ENCODE peak calls at places on chromosomes 12 and 14, in four cellular contexts. One of them, this sample, is unnamed.

GRCh38 chr12:80041691-80042090 is 57.6 kb upstream of the OTOGL start:
- DNase-seq in stimulated activated CD4-positive, alpha-beta T cell treated with anti-CD3 and anti-CD28 coated beads, Interleukin-4, amount 100 ng/mL, for 1 hour: no peak
- DNase-seq in GOT3: no peak
- DNase-seq in activated CD4-positive, alpha-beta T cell treated with anti-CD3 and anti-CD28 coated beads for 4 hours: no peak
- DNase-seq in this sample: no peak

GRCh38 chr12:60106207-60106606 is 510.4 kb downstream of the SLC16A7 start:
- DNase-seq in stimulated activated CD4-positive, alpha-beta T cell treated with anti-CD3 and anti-CD28 coated beads, Interleukin-4, amount 100 ng/mL, for 1 hour: no peak
- DNase-seq in GOT3: no peak
- DNase-seq in activated CD4-positive, alpha-beta T cell treated with anti-CD3 and anti-CD28 coated beads for 4 hours: no peak
- DNase-seq in this sample: no peak

GRCh38 chr14:61033851-61034250 is 52.8 kb downstream of the SLC38A6 start:
- DNase-seq in activated CD4-positive, alpha-beta T cell treated with anti-CD3 and anti-CD28 coated beads for 4 hours: no peak
- DNase-seq in GOT3: no peak
- DNase-seq in stimulated activated CD4-positive, alpha-beta T cell treated with anti-CD3 and anti-CD28 coated beads, Interleukin-4, amount 100 ng/mL, for 1 hour: no peak
- DNase-seq in this sample: no peak

GRCh38 chr14:95207475-95208253 is 50.3 kb upstream of the DICER1 start:
- DNase-seq in GOT3: no peak
- DNase-seq in stimulated activated CD4-positive, alpha-beta T cell treated with anti-CD3 and anti-CD28 coated beads, Interleukin-4, amount 100 ng/mL, for 1 hour: no peak
- DNase-seq in activated CD4-positive, alpha-beta T cell treated with anti-CD3 and anti-CD28 coated beads for 4 hours: no peak
- DNase-seq in this sample: no peak

GRCh38 chr14:64856528-64857445 is 22.9 kb downstream of the SPTB start:
- DNase-seq in stimulated activated CD4-positive, alpha-beta T cell treated with anti-CD3 and anti-CD28 coated beads, Interleukin-4, amount 100 ng/mL, for 1 hour: no peak
- DNase-seq in activated CD4-positive, alpha-beta T cell treated with anti-CD3 and anti-CD28 coated beads for 4 hours: no peak
- DNase-seq in GOT3: no peak
- DNase-seq in this sample: no peak

GRCh38 chr12:119802472-119802871 is 74.6 kb downstream of the CIT start:
- DNase-seq in GOT3: no peak
- DNase-seq in stimulated activated CD4-positive, alpha-beta T cell treated with anti-CD3 and anti-CD28 coated beads, Interleukin-4, amount 100 ng/mL, for 1 hour: no peak
- DNase-seq in activated CD4-positive, alpha-beta T cell treated with anti-CD3 and anti-CD28 coated beads for 4 hours: no peak
- DNase-seq in this sample: no peak

GRCh38 chr12:106629797-106630669 is 47.2 kb downstream of the RFX4 start:
- DNase-seq in activated CD4-positive, alpha-beta T cell treated with anti-CD3 and anti-CD28 coated beads for 4 hours: no peak
- DNase-seq in stimulated activated CD4-positive, alpha-beta T cell treated with anti-CD3 and anti-CD28 coated beads, Interleukin-4, amount 100 ng/mL, for 1 hour: no peak
- DNase-seq in GOT3: no peak
- DNase-seq in this sample: no peak

GRCh38 chr14:60092516-60092915 is 793 bp downstream of the PCNX4 start:
- DNase-seq in GOT3: no peak
- DNase-seq in activated CD4-positive, alpha-beta T cell treated with anti-CD3 and anti-CD28 coated beads for 4 hours: no peak
- DNase-seq in stimulated activated CD4-positive, alpha-beta T cell treated with anti-CD3 and anti-CD28 coated beads, Interleukin-4, amount 100 ng/mL, for 1 hour: peak
- DNase-seq in this sample: no peak

GRCh38 chr12:92128612-92129011 is 17.0 kb downstream of the BTG1 start:
- DNase-seq in GOT3: no peak
- DNase-seq in activated CD4-positive, alpha-beta T cell treated with anti-CD3 and anti-CD28 coated beads for 4 hours: no peak
- DNase-seq in stimulated activated CD4-positive, alpha-beta T cell treated with anti-CD3 and anti-CD28 coated beads, Interleukin-4, amount 100 ng/mL, for 1 hour: no peak
- DNase-seq in this sample: no peak

GRCh38 chr12:93567174-93567573 is 5.3 kb upstream of the SOCS2 start:
- DNase-seq in activated CD4-positive, alpha-beta T cell treated with anti-CD3 and anti-CD28 coated beads for 4 hours: no peak
- DNase-seq in stimulated activated CD4-positive, alpha-beta T cell treated with anti-CD3 and anti-CD28 coated beads, Interleukin-4, amount 100 ng/mL, for 1 hour: no peak
- DNase-seq in GOT3: no peak
- DNase-seq in this sample: no peak

GRCh38 chr14:64407329-64407728 is 19.2 kb downstream of the MTHFD1 start:
- DNase-seq in GOT3: no peak
- DNase-seq in stimulated activated CD4-positive, alpha-beta T cell treated with anti-CD3 and anti-CD28 coated beads, Interleukin-4, amount 100 ng/mL, for 1 hour: no peak
- DNase-seq in activated CD4-positive, alpha-beta T cell treated with anti-CD3 and anti-CD28 coated beads for 4 hours: no peak
- DNase-seq in this sample: no peak

GRCh38 chr14:104690861-104691455 is 1.5 kb downstream of the INF2 start:
- DNase-seq in activated CD4-positive, alpha-beta T cell treated with anti-CD3 and anti-CD28 coated beads for 4 hours: no peak
- DNase-seq in GOT3: no peak
- DNase-seq in stimulated activated CD4-positive, alpha-beta T cell treated with anti-CD3 and anti-CD28 coated beads, Interleukin-4, amount 100 ng/mL, for 1 hour: no peak
- DNase-seq in this sample: no peak

GRCh38 chr12:64890873-64891468 is 66.5 kb downstream of the TBC1D30 start:
- DNase-seq in activated CD4-positive, alpha-beta T cell treated with anti-CD3 and anti-CD28 coated beads for 4 hours: peak
- DNase-seq in GOT3: no peak
- DNase-seq in stimulated activated CD4-positive, alpha-beta T cell treated with anti-CD3 and anti-CD28 coated beads, Interleukin-4, amount 100 ng/mL, for 1 hour: no peak
- DNase-seq in this sample: no peak

GRCh38 chr12:124864326-124864752 is 675 bp upstream of the SCARB1 start:
- DNase-seq in stimulated activated CD4-positive, alpha-beta T cell treated with anti-CD3 and anti-CD28 coated beads, Interleukin-4, amount 100 ng/mL, for 1 hour: no peak
- DNase-seq in GOT3: no peak
- DNase-seq in activated CD4-positive, alpha-beta T cell treated with anti-CD3 and anti-CD28 coated beads for 4 hours: no peak
- DNase-seq in this sample: no peak

GRCh38 chr14:89245802-89246201 is 171.2 kb downstream of the FOXN3 start:
- DNase-seq in stimulated activated CD4-positive, alpha-beta T cell treated with anti-CD3 and anti-CD28 coated beads, Interleukin-4, amount 100 ng/mL, for 1 hour: no peak
- DNase-seq in activated CD4-positive, alpha-beta T cell treated with anti-CD3 and anti-CD28 coated beads for 4 hours: no peak
- DNase-seq in GOT3: no peak
- DNase-seq in this sample: peak

GRCh38 chr12:32947203-32947795 is 50.7 kb upstream of the PKP2 start:
- DNase-seq in stimulated activated CD4-positive, alpha-beta T cell treated with anti-CD3 and anti-CD28 coated beads, Interleukin-4, amount 100 ng/mL, for 1 hour: no peak
- DNase-seq in GOT3: no peak
- DNase-seq in activated CD4-positive, alpha-beta T cell treated with anti-CD3 and anti-CD28 coated beads for 4 hours: no peak
- DNase-seq in this sample: no peak

GRCh38 chr14:99774526-99775307 is 18.5 kb upstream of the EML1 start:
- DNase-seq in GOT3: no peak
- DNase-seq in stimulated activated CD4-positive, alpha-beta T cell treated with anti-CD3 and anti-CD28 coated beads, Interleukin-4, amount 100 ng/mL, for 1 hour: no peak
- DNase-seq in activated CD4-positive, alpha-beta T cell treated with anti-CD3 and anti-CD28 coated beads for 4 hours: no peak
- DNase-seq in this sample: no peak

GRCh38 chr12:18457362-18457761 is 196.0 kb downstream of the PIK3C2G start:
- DNase-seq in GOT3: no peak
- DNase-seq in activated CD4-positive, alpha-beta T cell treated with anti-CD3 and anti-CD28 coated beads for 4 hours: no peak
- DNase-seq in stimulated activated CD4-positive, alpha-beta T cell treated with anti-CD3 and anti-CD28 coated beads, Interleukin-4, amount 100 ng/mL, for 1 hour: no peak
- DNase-seq in this sample: no peak

GRCh38 chr14:96362071-96362964 is 823 bp downstream of the ATG2B start:
- DNase-seq in activated CD4-positive, alpha-beta T cell treated with anti-CD3 and anti-CD28 coated beads for 4 hours: peak
- DNase-seq in stimulated activated CD4-positive, alpha-beta T cell treated with anti-CD3 and anti-CD28 coated beads, Interleukin-4, amount 100 ng/mL, for 1 hour: peak
- DNase-seq in GOT3: no peak
- DNase-seq in this sample: peak

GRCh38 chr14:76784881-76785280 is 23.6 kb downstream of the VASH1 start:
- DNase-seq in activated CD4-positive, alpha-beta T cell treated with anti-CD3 and anti-CD28 coated beads for 4 hours: peak
- DNase-seq in stimulated activated CD4-positive, alpha-beta T cell treated with anti-CD3 and anti-CD28 coated beads, Interleukin-4, amount 100 ng/mL, for 1 hour: peak
- DNase-seq in GOT3: peak
- DNase-seq in this sample: peak

GRCh38 chr14:104975481-104976197 is 2.5 kb downstream of the AHNAK2 start:
- DNase-seq in activated CD4-positive, alpha-beta T cell treated with anti-CD3 and anti-CD28 coated beads for 4 hours: no peak
- DNase-seq in stimulated activated CD4-positive, alpha-beta T cell treated with anti-CD3 and anti-CD28 coated beads, Interleukin-4, amount 100 ng/mL, for 1 hour: no peak
- DNase-seq in GOT3: no peak
- DNase-seq in this sample: no peak

GRCh38 chr14:35821546-35822411 is 4.4 kb upstream of the BRMS1L start:
- DNase-seq in activated CD4-positive, alpha-beta T cell treated with anti-CD3 and anti-CD28 coated beads for 4 hours: peak
- DNase-seq in stimulated activated CD4-positive, alpha-beta T cell treated with anti-CD3 and anti-CD28 coated beads, Interleukin-4, amount 100 ng/mL, for 1 hour: no peak
- DNase-seq in GOT3: no peak
- DNase-seq in this sample: no peak

GRCh38 chr14:40616579-40616978 is 990.1 kb upstream of the LRFN5 start:
- DNase-seq in GOT3: no peak
- DNase-seq in stimulated activated CD4-positive, alpha-beta T cell treated with anti-CD3 and anti-CD28 coated beads, Interleukin-4, amount 100 ng/mL, for 1 hour: no peak
- DNase-seq in activated CD4-positive, alpha-beta T cell treated with anti-CD3 and anti-CD28 coated beads for 4 hours: no peak
- DNase-seq in this sample: no peak

GRCh38 chr14:23071244-23071974 is 14.1 kb upstream of the CDH24 start:
- DNase-seq in stimulated activated CD4-positive, alpha-beta T cell treated with anti-CD3 and anti-CD28 coated beads, Interleukin-4, amount 100 ng/mL, for 1 hour: peak
- DNase-seq in activated CD4-positive, alpha-beta T cell treated with anti-CD3 and anti-CD28 coated beads for 4 hours: peak
- DNase-seq in GOT3: no peak
- DNase-seq in this sample: peak

GRCh38 chr14:104144911-104145825 is 6.8 kb downstream of the KIF26A start:
- DNase-seq in activated CD4-positive, alpha-beta T cell treated with anti-CD3 and anti-CD28 coated beads for 4 hours: no peak
- DNase-seq in stimulated activated CD4-positive, alpha-beta T cell treated with anti-CD3 and anti-CD28 coated beads, Interleukin-4, amount 100 ng/mL, for 1 hour: no peak
- DNase-seq in GOT3: no peak
- DNase-seq in this sample: no peak

GRCh38 chr12:108691995-108692808 is 39.1 kb downstream of the CORO1C start:
- DNase-seq in activated CD4-positive, alpha-beta T cell treated with anti-CD3 and anti-CD28 coated beads for 4 hours: no peak
- DNase-seq in GOT3: no peak
- DNase-seq in stimulated activated CD4-positive, alpha-beta T cell treated with anti-CD3 and anti-CD28 coated beads, Interleukin-4, amount 100 ng/mL, for 1 hour: no peak
- DNase-seq in this sample: no peak

GRCh38 chr12:11827096-11827841 is 177.8 kb downstream of the ETV6 start:
- DNase-seq in activated CD4-positive, alpha-beta T cell treated with anti-CD3 and anti-CD28 coated beads for 4 hours: no peak
- DNase-seq in GOT3: no peak
- DNase-seq in stimulated activated CD4-positive, alpha-beta T cell treated with anti-CD3 and anti-CD28 coated beads, Interleukin-4, amount 100 ng/mL, for 1 hour: no peak
- DNase-seq in this sample: peak

GRCh38 chr12:22658214-22658613 is 33.2 kb downstream of the ETNK1 start:
- DNase-seq in GOT3: no peak
- DNase-seq in activated CD4-positive, alpha-beta T cell treated with anti-CD3 and anti-CD28 coated beads for 4 hours: peak
- DNase-seq in stimulated activated CD4-positive, alpha-beta T cell treated with anti-CD3 and anti-CD28 coated beads, Interleukin-4, amount 100 ng/mL, for 1 hour: no peak
- DNase-seq in this sample: no peak

GRCh38 chr12:54357802-54358619 is 6.3 kb downstream of the GPR84 start:
- DNase-seq in GOT3: no peak
- DNase-seq in stimulated activated CD4-positive, alpha-beta T cell treated with anti-CD3 and anti-CD28 coated beads, Interleukin-4, amount 100 ng/mL, for 1 hour: peak
- DNase-seq in activated CD4-positive, alpha-beta T cell treated with anti-CD3 and anti-CD28 coated beads for 4 hours: peak
- DNase-seq in this sample: no peak

GRCh38 chr12:131692431-131692830 is 18.5 kb upstream of the SFSWAP start:
- DNase-seq in stimulated activated CD4-positive, alpha-beta T cell treated with anti-CD3 and anti-CD28 coated beads, Interleukin-4, amount 100 ng/mL, for 1 hour: no peak
- DNase-seq in activated CD4-positive, alpha-beta T cell treated with anti-CD3 and anti-CD28 coated beads for 4 hours: no peak
- DNase-seq in GOT3: no peak
- DNase-seq in this sample: peak

GRCh38 chr12:116525418-116526001 is 33.7 kb upstream of the MAP1LC3B2 start:
- DNase-seq in stimulated activated CD4-positive, alpha-beta T cell treated with anti-CD3 and anti-CD28 coated beads, Interleukin-4, amount 100 ng/mL, for 1 hour: no peak
- DNase-seq in GOT3: peak
- DNase-seq in activated CD4-positive, alpha-beta T cell treated with anti-CD3 and anti-CD28 coated beads for 4 hours: no peak
- DNase-seq in this sample: peak

GRCh38 chr12:28955921-28956320 is 193.2 kb upstream of the FAR2 start:
- DNase-seq in GOT3: no peak
- DNase-seq in activated CD4-positive, alpha-beta T cell treated with anti-CD3 and anti-CD28 coated beads for 4 hours: no peak
- DNase-seq in stimulated activated CD4-positive, alpha-beta T cell treated with anti-CD3 and anti-CD28 coated beads, Interleukin-4, amount 100 ng/mL, for 1 hour: no peak
- DNase-seq in this sample: no peak

GRCh38 chr14:64293976-64294671 is at the start of gene ESR2:
- DNase-seq in activated CD4-positive, alpha-beta T cell treated with anti-CD3 and anti-CD28 coated beads for 4 hours: peak
- DNase-seq in stimulated activated CD4-positive, alpha-beta T cell treated with anti-CD3 and anti-CD28 coated beads, Interleukin-4, amount 100 ng/mL, for 1 hour: peak
- DNase-seq in GOT3: no peak
- DNase-seq in this sample: no peak

GRCh38 chr14:58866386-58866785 is 228.6 kb downstream of the DACT1 start:
- DNase-seq in stimulated activated CD4-positive, alpha-beta T cell treated with anti-CD3 and anti-CD28 coated beads, Interleukin-4, amount 100 ng/mL, for 1 hour: no peak
- DNase-seq in activated CD4-positive, alpha-beta T cell treated with anti-CD3 and anti-CD28 coated beads for 4 hours: no peak
- DNase-seq in GOT3: no peak
- DNase-seq in this sample: no peak

GRCh38 chr12:27505124-27505523 is 18.9 kb upstream of the PPFIBP1 start:
- DNase-seq in GOT3: no peak
- DNase-seq in stimulated activated CD4-positive, alpha-beta T cell treated with anti-CD3 and anti-CD28 coated beads, Interleukin-4, amount 100 ng/mL, for 1 hour: no peak
- DNase-seq in activated CD4-positive, alpha-beta T cell treated with anti-CD3 and anti-CD28 coated beads for 4 hours: no peak
- DNase-seq in this sample: no peak